ENCODE peak calls at places on chromosome 16, in ten cellular contexts. One of them, this sample, is unnamed.

GRCh38 chr16:47141773-47142468 is 1.8 kb downstream of the NETO2 start:
- DNase-seq in H9: peak
- DNase-seq in body of pancreas: peak
- DNase-seq in A549: peak
- DNase-seq in neural crest cell: peak
- DNase-seq in adrenal gland: peak
- DNase-seq in fibroblast of lung: peak
- DNase-seq in CD4-positive, alpha-beta T cell: peak
- DNase-seq in right atrium auricular region: peak
- DNase-seq in foreskin keratinocyte: peak
- DNase-seq in this sample: peak

GRCh38 chr16:70754874-70755600 is 45.9 kb downstream of the VAC14 start:
- DNase-seq in H9: no peak
- DNase-seq in CD4-positive, alpha-beta T cell: no peak
- DNase-seq in fibroblast of lung: no peak
- DNase-seq in body of pancreas: no peak
- DNase-seq in foreskin keratinocyte: no peak
- DNase-seq in neural crest cell: no peak
- DNase-seq in A549: no peak
- DNase-seq in right atrium auricular region: no peak
- DNase-seq in adrenal gland: no peak
- DNase-seq in this sample: no peak

GRCh38 chr16:85724936-85725335 is 26.0 kb downstream of the C16orf74 start:
- DNase-seq in foreskin keratinocyte: no peak
- DNase-seq in H9: no peak
- DNase-seq in neural crest cell: no peak
- DNase-seq in fibroblast of lung: no peak
- DNase-seq in body of pancreas: no peak
- DNase-seq in A549: no peak
- DNase-seq in adrenal gland: no peak
- DNase-seq in right atrium auricular region: no peak
- DNase-seq in CD4-positive, alpha-beta T cell: no peak
- DNase-seq in this sample: no peak

GRCh38 chr16:86872126-86872525 is 293.8 kb downstream of the FOXL1 start:
- DNase-seq in body of pancreas: no peak
- DNase-seq in CD4-positive, alpha-beta T cell: no peak
- DNase-seq in right atrium auricular region: no peak
- DNase-seq in H9: no peak
- DNase-seq in fibroblast of lung: no peak
- DNase-seq in A549: no peak
- DNase-seq in adrenal gland: no peak
- DNase-seq in neural crest cell: no peak
- DNase-seq in foreskin keratinocyte: no peak
- DNase-seq in this sample: no peak

GRCh38 chr16:21626659-21627277 is 25.6 kb downstream of the IGSF6 start:
- DNase-seq in fibroblast of lung: peak
- DNase-seq in H9: no peak
- DNase-seq in adrenal gland: peak
- DNase-seq in neural crest cell: no peak
- DNase-seq in A549: no peak
- DNase-seq in body of pancreas: no peak
- DNase-seq in right atrium auricular region: no peak
- DNase-seq in foreskin keratinocyte: peak
- DNase-seq in CD4-positive, alpha-beta T cell: no peak
- DNase-seq in this sample: peak

GRCh38 chr16:74480150-74481029 is 59.1 kb upstream of the CLEC18B start:
- DNase-seq in H9: no peak
- DNase-seq in neural crest cell: no peak
- DNase-seq in fibroblast of lung: peak
- DNase-seq in A549: peak
- DNase-seq in foreskin keratinocyte: peak
- DNase-seq in body of pancreas: no peak
- DNase-seq in adrenal gland: no peak
- DNase-seq in right atrium auricular region: no peak
- DNase-seq in CD4-positive, alpha-beta T cell: no peak
- DNase-seq in this sample: peak

GRCh38 chr16:58010886-58011285 is 9.7 kb downstream of the USB1 start:
- DNase-seq in foreskin keratinocyte: no peak
- DNase-seq in A549: no peak
- DNase-seq in body of pancreas: no peak
- DNase-seq in H9: no peak
- DNase-seq in adrenal gland: no peak
- DNase-seq in fibroblast of lung: no peak
- DNase-seq in right atrium auricular region: no peak
- DNase-seq in CD4-positive, alpha-beta T cell: no peak
- DNase-seq in neural crest cell: no peak
- DNase-seq in this sample: no peak

GRCh38 chr16:48447940-48448536 is 62.8 kb upstream of the SIAH1 start:
- DNase-seq in A549: no peak
- DNase-seq in right atrium auricular region: no peak
- DNase-seq in H9: no peak
- DNase-seq in adrenal gland: peak
- DNase-seq in foreskin keratinocyte: no peak
- DNase-seq in fibroblast of lung: no peak
- DNase-seq in neural crest cell: no peak
- DNase-seq in CD4-positive, alpha-beta T cell: no peak
- DNase-seq in body of pancreas: no peak
- DNase-seq in this sample: no peak

GRCh38 chr16:718922-719321 is 2.0 kb upstream of the ANTKMT start:
- DNase-seq in A549: no peak
- DNase-seq in right atrium auricular region: no peak
- DNase-seq in neural crest cell: no peak
- DNase-seq in foreskin keratinocyte: no peak
- DNase-seq in adrenal gland: no peak
- DNase-seq in CD4-positive, alpha-beta T cell: no peak
- DNase-seq in fibroblast of lung: no peak
- DNase-seq in body of pancreas: no peak
- DNase-seq in H9: no peak
- DNase-seq in this sample: no peak

GRCh38 chr16:721765-722481 is 977 bp downstream of the ANTKMT start:
- DNase-seq in body of pancreas: no peak
- DNase-seq in neural crest cell: no peak
- DNase-seq in right atrium auricular region: no peak
- DNase-seq in CD4-positive, alpha-beta T cell: no peak
- DNase-seq in fibroblast of lung: no peak
- DNase-seq in H9: no peak
- DNase-seq in A549: no peak
- DNase-seq in foreskin keratinocyte: no peak
- DNase-seq in adrenal gland: no peak
- DNase-seq in this sample: no peak

GRCh38 chr16:719815-720506 is 985 bp upstream of the ANTKMT start:
- DNase-seq in CD4-positive, alpha-beta T cell: no peak
- DNase-seq in body of pancreas: no peak
- DNase-seq in adrenal gland: peak
- DNase-seq in neural crest cell: no peak
- DNase-seq in A549: peak
- DNase-seq in right atrium auricular region: no peak
- DNase-seq in fibroblast of lung: no peak
- DNase-seq in H9: no peak
- DNase-seq in foreskin keratinocyte: peak
- DNase-seq in this sample: peak

GRCh38 chr16:720990-721764 is at the start of gene ANTKMT:
- DNase-seq in foreskin keratinocyte: peak
- DNase-seq in H9: peak
- DNase-seq in A549: peak
- DNase-seq in adrenal gland: peak
- DNase-seq in right atrium auricular region: no peak
- DNase-seq in neural crest cell: peak
- DNase-seq in body of pancreas: peak
- DNase-seq in CD4-positive, alpha-beta T cell: peak
- DNase-seq in fibroblast of lung: peak
- DNase-seq in this sample: peak

DNA sequence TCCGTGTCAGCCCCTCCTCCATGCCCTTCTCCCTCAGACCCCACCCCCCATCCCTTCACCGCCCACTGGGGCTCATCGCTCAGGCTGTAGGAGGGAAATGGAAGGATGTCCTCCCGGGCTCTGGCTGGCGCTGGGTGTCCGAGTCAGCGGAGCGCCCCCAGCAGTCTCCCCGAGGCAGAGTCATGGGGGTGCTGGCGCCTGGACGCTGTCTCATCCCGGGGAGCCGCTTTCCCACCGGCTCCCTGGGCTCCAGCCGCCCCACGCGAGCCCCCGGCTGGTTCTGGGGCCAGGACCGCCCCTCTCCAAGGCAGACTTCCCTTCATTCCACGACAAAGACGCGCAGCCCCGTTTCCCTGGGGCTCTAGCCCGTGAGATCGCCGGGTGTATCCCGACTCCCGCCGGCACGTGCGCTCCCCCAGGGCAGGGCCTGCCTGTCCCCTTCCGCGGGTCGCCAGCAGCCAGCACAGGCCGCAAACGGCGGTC is 398 bp upstream of the ANTKMT start:
- DNase-seq in fibroblast of lung: peak
- DNase-seq in H9: peak
- DNase-seq in CD4-positive, alpha-beta T cell: no peak
- DNase-seq in A549: peak
- DNase-seq in foreskin keratinocyte: peak
- DNase-seq in adrenal gland: peak
- DNase-seq in body of pancreas: no peak
- DNase-seq in neural crest cell: peak
- DNase-seq in right atrium auricular region: no peak
- DNase-seq in this sample: no peak
- TF ChIP-seq CTCF in fibroblast of lung: peak
- TF ChIP-seq CTCF in H9: peak
- TF ChIP-seq CTCF in CD4-positive, alpha-beta T cell: no peak
- TF ChIP-seq CTCF in A549: peak
- TF ChIP-seq CTCF in foreskin keratinocyte: no peak
- TF ChIP-seq CTCF in adrenal gland: no peak
- TF ChIP-seq CTCF in body of pancreas: no peak
- TF ChIP-seq CTCF in neural crest cell: no peak
- TF ChIP-seq CTCF in right atrium auricular region: peak
- TF ChIP-seq CTCF in this sample: peak

GRCh38 chr16:27181020-27181419 is 22.3 kb upstream of the KDM8 start:
- DNase-seq in H9: peak
- DNase-seq in adrenal gland: no peak
- DNase-seq in neural crest cell: no peak
- DNase-seq in foreskin keratinocyte: no peak
- DNase-seq in A549: no peak
- DNase-seq in right atrium auricular region: no peak
- DNase-seq in CD4-positive, alpha-beta T cell: no peak
- DNase-seq in body of pancreas: no peak
- DNase-seq in fibroblast of lung: no peak
- DNase-seq in this sample: no peak

GRCh38 chr16:27174798-27175197 is 28.5 kb upstream of the KDM8 start:
- DNase-seq in adrenal gland: no peak
- DNase-seq in CD4-positive, alpha-beta T cell: no peak
- DNase-seq in A549: peak
- DNase-seq in foreskin keratinocyte: peak
- DNase-seq in right atrium auricular region: no peak
- DNase-seq in body of pancreas: no peak
- DNase-seq in H9: no peak
- DNase-seq in fibroblast of lung: peak
- DNase-seq in neural crest cell: no peak
- DNase-seq in this sample: peak

GRCh38 chr16:27177031-27177774 is 26.1 kb upstream of the KDM8 start:
- DNase-seq in fibroblast of lung: peak
- DNase-seq in neural crest cell: no peak
- DNase-seq in A549: no peak
- DNase-seq in CD4-positive, alpha-beta T cell: no peak
- DNase-seq in adrenal gland: no peak
- DNase-seq in foreskin keratinocyte: peak
- DNase-seq in H9: no peak
- DNase-seq in body of pancreas: no peak
- DNase-seq in right atrium auricular region: no peak
- DNase-seq in this sample: peak

GRCh38 chr16:27175888-27176287 is 27.4 kb upstream of the KDM8 start:
- DNase-seq in H9: no peak
- DNase-seq in right atrium auricular region: no peak
- DNase-seq in CD4-positive, alpha-beta T cell: no peak
- DNase-seq in adrenal gland: no peak
- DNase-seq in foreskin keratinocyte: no peak
- DNase-seq in body of pancreas: no peak
- DNase-seq in fibroblast of lung: no peak
- DNase-seq in A549: no peak
- DNase-seq in neural crest cell: no peak
- DNase-seq in this sample: no peak

DNA sequence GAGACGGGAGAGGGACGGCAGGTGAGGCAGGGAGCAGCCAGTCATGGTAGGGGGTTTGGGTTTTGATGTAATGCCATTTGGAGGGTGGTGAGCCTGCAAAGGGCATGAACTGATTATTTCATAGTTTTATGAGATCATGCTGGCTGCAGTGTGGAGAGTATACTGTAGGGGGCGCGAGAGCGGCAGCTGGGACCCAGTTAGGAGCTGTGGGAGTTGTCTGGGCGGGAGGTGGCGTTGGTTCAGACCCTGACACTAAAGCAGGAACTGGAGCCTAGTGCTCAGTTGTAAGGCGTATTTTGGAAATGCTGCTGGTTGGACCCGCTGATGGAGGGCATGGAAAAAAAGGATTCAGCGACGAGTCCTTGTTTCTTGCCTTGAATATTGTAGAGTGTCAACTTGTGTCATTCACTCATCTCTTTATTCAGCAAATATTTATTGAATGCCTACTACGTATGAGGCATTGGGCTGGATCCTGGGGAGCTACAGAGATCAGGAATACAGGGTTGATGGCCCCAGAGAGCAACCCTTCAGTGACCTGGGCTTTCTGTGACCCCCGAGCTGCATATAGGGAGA is 23.7 kb upstream of the KDM8 start:
- DNase-seq in body of pancreas: peak
- DNase-seq in A549: peak
- DNase-seq in fibroblast of lung: peak
- DNase-seq in CD4-positive, alpha-beta T cell: peak
- DNase-seq in foreskin keratinocyte: peak
- DNase-seq in adrenal gland: peak
- DNase-seq in H9: peak
- DNase-seq in right atrium auricular region: peak
- DNase-seq in neural crest cell: peak
- DNase-seq in this sample: peak
- TF ChIP-seq CTCF in body of pancreas: peak
- TF ChIP-seq CTCF in A549: peak
- TF ChIP-seq CTCF in fibroblast of lung: peak
- TF ChIP-seq CTCF in CD4-positive, alpha-beta T cell: peak
- TF ChIP-seq CTCF in foreskin keratinocyte: peak
- TF ChIP-seq CTCF in adrenal gland: peak
- TF ChIP-seq CTCF in H9: peak
- TF ChIP-seq CTCF in right atrium auricular region: peak
- TF ChIP-seq CTCF in neural crest cell: peak
- TF ChIP-seq CTCF in this sample: peak

DNA sequence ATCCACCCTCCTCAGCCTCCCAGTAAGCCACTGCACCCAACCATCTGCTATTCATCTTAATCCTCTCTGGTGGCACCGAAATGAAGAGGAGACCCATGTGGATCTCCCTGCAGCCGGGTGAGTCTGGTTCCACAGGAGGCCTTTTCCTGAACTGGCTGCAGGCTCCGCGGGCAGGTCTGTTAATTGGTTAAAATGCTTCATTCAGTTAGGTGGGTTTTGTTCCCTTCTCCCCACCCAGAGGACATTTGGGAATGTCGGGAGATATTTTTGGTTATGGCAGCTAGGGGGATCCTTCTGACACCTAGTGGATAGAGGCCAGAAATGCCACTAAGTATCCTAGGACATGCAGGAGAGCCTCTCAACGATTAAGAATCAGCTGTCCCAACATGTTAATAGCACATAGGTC is 16.7 kb downstream of the C16orf54 start:
- DNase-seq in fibroblast of lung: peak
- DNase-seq in body of pancreas: no peak
- DNase-seq in adrenal gland: no peak
- DNase-seq in right atrium auricular region: no peak
- DNase-seq in neural crest cell: no peak
- DNase-seq in H9: no peak
- DNase-seq in foreskin keratinocyte: peak
- DNase-seq in A549: peak
- DNase-seq in CD4-positive, alpha-beta T cell: no peak
- DNase-seq in this sample: peak
- TF ChIP-seq CTCF in fibroblast of lung: peak
- TF ChIP-seq CTCF in body of pancreas: peak
- TF ChIP-seq CTCF in adrenal gland: peak
- TF ChIP-seq CTCF in right atrium auricular region: peak
- TF ChIP-seq CTCF in neural crest cell: peak
- TF ChIP-seq CTCF in H9: peak
- TF ChIP-seq CTCF in foreskin keratinocyte: peak
- TF ChIP-seq CTCF in A549: peak
- TF ChIP-seq CTCF in CD4-positive, alpha-beta T cell: peak
- TF ChIP-seq CTCF in this sample: peak

DNA sequence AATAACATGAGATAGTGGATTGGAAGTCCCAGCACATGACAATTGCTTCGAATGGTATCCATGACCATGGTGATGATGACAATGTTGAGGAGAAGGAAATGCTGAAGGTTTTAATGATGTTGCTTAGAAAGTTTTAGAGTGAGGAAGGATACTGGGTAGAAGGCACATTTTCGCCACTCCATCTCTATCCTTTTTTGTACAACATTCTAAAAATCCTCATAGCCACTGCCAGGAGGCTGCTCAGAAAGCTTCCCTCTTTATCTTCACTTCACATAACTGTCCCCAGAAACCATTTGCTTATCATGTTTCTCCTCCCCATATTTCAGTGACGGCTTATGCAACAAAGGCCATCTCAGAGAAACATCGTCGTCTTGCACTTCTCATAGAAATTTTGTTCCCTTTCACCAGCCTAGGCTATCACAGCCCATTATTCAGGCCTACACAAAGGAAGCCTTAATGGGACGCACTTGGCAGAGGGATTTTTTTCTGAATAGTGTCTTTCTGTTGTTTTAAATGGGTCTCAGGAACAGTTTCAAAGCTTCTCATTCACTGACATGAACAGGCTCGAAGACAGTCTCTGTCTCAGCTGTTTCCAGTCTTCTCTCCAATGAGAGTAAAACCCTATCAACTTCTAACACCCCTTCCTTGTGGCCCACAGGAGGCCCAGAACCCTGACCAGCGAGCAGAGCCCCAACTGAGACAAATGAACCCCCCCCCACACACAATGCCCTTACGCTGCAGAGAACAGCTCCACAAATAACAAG is 506.7 kb downstream of the HAPSTR1 start:
- DNase-seq in adrenal gland: no peak
- DNase-seq in CD4-positive, alpha-beta T cell: no peak
- DNase-seq in foreskin keratinocyte: no peak
- DNase-seq in A549: no peak
- DNase-seq in fibroblast of lung: no peak
- DNase-seq in neural crest cell: no peak
- DNase-seq in H9: no peak
- DNase-seq in right atrium auricular region: no peak
- DNase-seq in body of pancreas: no peak
- DNase-seq in this sample: no peak
- TF ChIP-seq CTCF in adrenal gland: no peak
- TF ChIP-seq CTCF in CD4-positive, alpha-beta T cell: no peak
- TF ChIP-seq CTCF in foreskin keratinocyte: no peak
- TF ChIP-seq CTCF in A549: no peak
- TF ChIP-seq CTCF in fibroblast of lung: no peak
- TF ChIP-seq CTCF in neural crest cell: no peak
- TF ChIP-seq CTCF in H9: no peak
- TF ChIP-seq CTCF in right atrium auricular region: no peak
- TF ChIP-seq CTCF in body of pancreas: no peak
- TF ChIP-seq CTCF in this sample: no peak

This sample was measured in bronchial epithelial cell.